ENCODE peak calls at places on chromosome 3, in nine cellular contexts. Z is transverse colon; M is caudate nucleus; I is IMR-90; U is iris pigment epithelial cell; B is AG08396; W is activated CD4-positive, CD25-positive, alpha-beta regulatory T cell; L is neural crest cell; G is RCC 7860. P is an unnamed sample.

GRCh38 chr3:106242779-106243178 is 374.0 kb upstream of the CBLB start:
- DNase-seq in Z (no peak), M (no peak), I (no peak), U (no peak), B (no peak), W (no peak), L (no peak), G (no peak), P (no peak)

GRCh38 chr3:52498134-52499054 is 3.3 kb downstream of the STAB1 start:
- DNase-seq in Z (peak; percentile 41), M (no peak), I (peak; percentile 53), U (peak; percentile 90), B (no peak), W (no peak), L (no peak), G (peak; percentile 3), P (peak; percentile 41)

GRCh38 chr3:160162440-160162839 is 62.8 kb upstream of the C3orf80 start:
- DNase-seq in Z (no peak), M (no peak), I (no peak), U (no peak), B (no peak), W (no peak), L (peak; percentile 55), G (no peak), P (no peak)

GRCh38 chr3:71964170-71964569 is 179.2 kb upstream of the PROK2 start:
- DNase-seq in Z (no peak), M (no peak), I (no peak), U (no peak), B (no peak), W (no peak), L (no peak), G (no peak), P (no peak)

GRCh38 chr3:182686033-182686886 is 107.0 kb upstream of the ATP11B start:
- DNase-seq in Z (no peak), M (no peak), I (no peak), U (no peak), B (no peak), W (no peak), L (no peak), G (no peak), P (no peak)

GRCh38 chr3:27607370-27607769 is 114.8 kb downstream of the EOMES start:
- DNase-seq in Z (no peak), M (no peak), I (no peak), U (peak; percentile 17), B (no peak), W (no peak), L (no peak), G (no peak), P (no peak)

GRCh38 chr3:146071636-146072035 is 89.3 kb downstream of the PLOD2 start:
- DNase-seq in Z (no peak), M (no peak), I (no peak), U (no peak), B (no peak), W (no peak), L (no peak), G (no peak), P (no peak)

GRCh38 chr3:127613406-127613805 is 15.2 kb downstream of the MCM2 start:
- DNase-seq in Z (no peak), M (no peak), I (no peak), U (no peak), B (peak; percentile 35), W (no peak), L (no peak), G (no peak), P (no peak)

GRCh38 chr3:13345284-13345683 is 74.8 kb downstream of the NUP210 start:
- DNase-seq in Z (no peak), M (no peak), I (no peak), U (no peak), B (no peak), W (no peak), L (no peak), G (no peak), P (no peak)

GRCh38 chr3:171980578-171981270 is 58.7 kb upstream of the FNDC3B start:
- DNase-seq in Z (no peak), M (no peak), I (peak; percentile 38), U (peak; percentile 77), B (no peak), W (no peak), L (no peak), G (no peak), P (no peak)

GRCh38 chr3:54841461-54841860 is 86.4 kb downstream of the LRTM1 start:
- DNase-seq in Z (no peak), M (no peak), I (no peak), U (no peak), B (no peak), W (no peak), L (no peak), G (no peak), P (no peak)

GRCh38 chr3:111963424-111963823 is 15.4 kb upstream of the ABHD10 start:
- DNase-seq in Z (no peak), M (no peak), I (peak; percentile 84), U (peak; percentile 91), B (peak; percentile 25), W (no peak), L (no peak), G (peak; percentile 75), P (no peak)

GRCh38 chr3:52153389-52154096 is 680 bp downstream of the POC1A start:
- DNase-seq in Z (peak; percentile 59), M (no peak), I (peak; percentile 11), U (peak; percentile 32), B (peak; percentile 68), W (no peak), L (peak; percentile 19), G (peak; percentile 9), P (peak; percentile 33)

GRCh38 chr3:115072265-115073008 is 74.7 kb downstream of the ZBTB20 start:
- DNase-seq in Z (no peak), M (no peak), I (peak; percentile 46), U (peak; percentile 59), B (peak; percentile 3), W (no peak), L (no peak), G (no peak), P (no peak)

GRCh38 chr3:197522183-197522715 is 33.5 kb downstream of the BDH1 start:
- DNase-seq in Z (peak; percentile 90), M (no peak), I (no peak), U (no peak), B (no peak), W (no peak), L (no peak), G (no peak), P (no peak)

GRCh38 chr3:113104746-113105479 is 106.4 kb upstream of the BOC start:
- DNase-seq in Z (no peak), M (no peak), I (no peak), U (no peak), B (no peak), W (no peak), L (no peak), G (no peak), P (peak; percentile 17)

GRCh38 chr3:141410861-141411771 is 42.8 kb downstream of the ZBTB38 start:
- DNase-seq in Z (peak; percentile 41), M (no peak), I (peak; percentile 68), U (no peak), B (no peak), W (no peak), L (no peak), G (no peak), P (peak; percentile 48)

GRCh38 chr3:153722157-153722556 is 399.0 kb upstream of the ARHGEF26 start:
- DNase-seq in Z (no peak), M (no peak), I (no peak), U (no peak), B (no peak), W (no peak), L (no peak), G (no peak), P (no peak)

GRCh38 chr3:194097141-194097880 is 38.6 kb upstream of the HES1 start:
- DNase-seq in Z (no peak), M (no peak), I (no peak), U (no peak), B (no peak), W (no peak), L (no peak), G (no peak), P (no peak)

GRCh38 chr3:55486101-55486856 is 827 bp downstream of the WNT5A start:
- DNase-seq in Z (peak; percentile 46), M (no peak), I (peak; percentile 79), U (peak; percentile 90), B (peak; percentile 62), W (no peak), L (peak; percentile 24), G (no peak), P (peak; percentile 75)

GRCh38 chr3:135792174-135792573 is 173.4 kb upstream of the PPP2R3A start:
- DNase-seq in Z (no peak), M (no peak), I (no peak), U (no peak), B (no peak), W (no peak), L (peak; percentile 14), G (no peak), P (no peak)

GRCh38 chr3:101026881-101027678 is 33.9 kb upstream of the ABI3BP start:
- DNase-seq in Z (no peak), M (no peak), I (no peak), U (no peak), B (no peak), W (no peak), L (no peak), G (no peak), P (no peak)

GRCh38 chr3:176807938-176808337 is 389.3 kb downstream of the TBL1XR1 start:
- DNase-seq in Z (no peak), M (no peak), I (no peak), U (no peak), B (no peak), W (no peak), L (no peak), G (no peak), P (no peak)

GRCh38 chr3:4060064-4060463 is 243.1 kb upstream of the SETMAR start:
- DNase-seq in Z (no peak), M (no peak), I (no peak), U (peak; percentile 44), B (no peak), W (no peak), L (no peak), G (peak; percentile 61), P (no peak)

GRCh38 chr3:16841906-16842709 is 42.6 kb upstream of the PLCL2 start:
- DNase-seq in Z (peak; percentile 68), M (no peak), I (no peak), U (no peak), B (no peak), W (peak; percentile 57), L (no peak), G (no peak), P (no peak)